ENCODE peak calls at places on chromosome 19, in five cellular contexts. B is GM12891, R is K562, W is H1, I is HepG2. G is an unnamed sample.

GRCh38 chr19:11088508-11089253 is 582 bp upstream of the LDLR start:
- DNase-seq in B (no peak), I (peak), W (no peak), R (peak), G (no peak)

GRCh38 chr19:44202470-44202869 is 9.9 kb upstream of the ZNF227 start:
- DNase-seq in I (no peak), W (no peak), R (no peak), B (no peak), G (no peak)

GRCh38 chr19:50464348-50464747 is 12.0 kb upstream of the EMC10 start:
- DNase-seq in R (no peak), I (no peak), B (no peak), W (no peak), G (no peak)

GRCh38 chr19:35509018-35509652 is 4.3 kb downstream of the DMKN start:
- DNase-seq in B (no peak), R (peak), W (peak), I (peak), G (peak)

GRCh38 chr19:32771596-32771995 is 52.0 kb downstream of the TDRD12 start:
- DNase-seq in W (no peak), R (no peak), I (no peak), B (no peak), G (no peak)

GRCh38 chr19:51016798-51017683 is 2.5 kb downstream of the KLK10 start:
- DNase-seq in I (peak), W (peak), R (peak), B (no peak), G (no peak)

GRCh38 chr19:16074488-16075365 is 1.6 kb upstream of the TPM4 start:
- DNase-seq in R (no peak), W (peak), I (no peak), B (no peak), G (no peak)

GRCh38 chr19:57068921-57069697 is 50.7 kb upstream of the USP29 start:
- DNase-seq in B (no peak), W (peak), R (peak), I (peak), G (no peak)

GRCh38 chr19:50003810-50004419 is 21.3 kb downstream of the VRK3 start:
- DNase-seq in R (peak), B (peak), I (no peak), W (no peak), G (peak)

GRCh38 chr19:10871711-10872550 is 578 bp downstream of the CARM1 start:
- DNase-seq in R (no peak), B (no peak), W (no peak), I (no peak), G (no peak)

GRCh38 chr19:49222011-49222410 is 64.4 kb downstream of the TRPM4 start:
- DNase-seq in B (no peak), R (peak), I (no peak), W (no peak), G (no peak)

GRCh38 chr19:33292595-33293254 is 9.6 kb downstream of the CEBPA start:
- DNase-seq in R (no peak), W (no peak), I (no peak), B (no peak), G (no peak)

GRCh38 chr19:1001538-1002166 is 1.4 kb downstream of the GRIN3B start:
- DNase-seq in R (peak), W (peak), B (peak), I (no peak), G (peak)

GRCh38 chr19:1445185-1445931 is 4.6 kb upstream of the APC2 start:
- DNase-seq in W (peak), B (peak), I (peak), R (peak), G (peak)

GRCh38 chr19:12703056-12703455 is 6.6 kb upstream of the FBXW9 start:
- DNase-seq in W (peak), B (no peak), R (peak), I (peak), G (no peak)
- TF ChIP-seq TAF1 in W (peak), B (no peak), R (no peak), I (no peak), G (no peak)

DNA sequence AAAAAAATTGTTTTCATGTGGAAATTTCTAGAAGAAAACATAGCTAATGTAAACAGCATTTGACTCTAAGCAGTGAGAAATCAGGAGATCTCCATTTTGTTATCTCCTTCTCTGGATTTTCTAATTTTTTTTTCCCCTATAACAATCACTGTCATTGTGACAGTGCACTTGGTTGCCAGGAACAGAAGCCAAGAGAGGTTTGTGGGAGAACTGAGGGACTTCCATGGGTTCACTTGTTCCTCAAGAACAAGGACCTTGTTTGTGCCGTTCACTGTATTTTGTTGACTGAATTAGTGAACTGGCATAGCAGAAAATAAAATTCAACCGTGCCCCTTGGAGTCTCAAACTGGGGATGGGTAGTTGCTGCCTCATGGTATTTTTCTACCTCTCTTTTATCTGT is 17.1 kb downstream of the SHISA7 start:
- DNase-seq in R (no peak), W (no peak), I (no peak), B (no peak), G (no peak)
- TF ChIP-seq POLR2AphosphoS5 in R (no peak), W (no peak), I (no peak), B (no peak), G (no peak)

GRCh38 chr19:3365447-3366103 is 808 bp upstream of the NFIC start:
- DNase-seq in W (no peak), B (no peak), R (peak), I (no peak), G (no peak)
- TF ChIP-seq POLR2A in W (no peak), B (no peak), R (no peak), I (no peak), G (no peak)

GRCh38 chr19:46551175-46551574 is 50.0 kb upstream of the CALM3 start:
- DNase-seq in I (no peak), W (no peak), R (no peak), B (no peak), G (no peak)

GRCh38 chr19:46542428-46543230 is 47.0 kb upstream of the PNMA8B start:
- DNase-seq in I (peak), R (peak), B (peak), W (peak), G (no peak)

GRCh38 chr19:46550684-46551083 is 50.4 kb upstream of the CALM3 start:
- DNase-seq in B (no peak), W (no peak), I (no peak), R (no peak), G (no peak)

DNA sequence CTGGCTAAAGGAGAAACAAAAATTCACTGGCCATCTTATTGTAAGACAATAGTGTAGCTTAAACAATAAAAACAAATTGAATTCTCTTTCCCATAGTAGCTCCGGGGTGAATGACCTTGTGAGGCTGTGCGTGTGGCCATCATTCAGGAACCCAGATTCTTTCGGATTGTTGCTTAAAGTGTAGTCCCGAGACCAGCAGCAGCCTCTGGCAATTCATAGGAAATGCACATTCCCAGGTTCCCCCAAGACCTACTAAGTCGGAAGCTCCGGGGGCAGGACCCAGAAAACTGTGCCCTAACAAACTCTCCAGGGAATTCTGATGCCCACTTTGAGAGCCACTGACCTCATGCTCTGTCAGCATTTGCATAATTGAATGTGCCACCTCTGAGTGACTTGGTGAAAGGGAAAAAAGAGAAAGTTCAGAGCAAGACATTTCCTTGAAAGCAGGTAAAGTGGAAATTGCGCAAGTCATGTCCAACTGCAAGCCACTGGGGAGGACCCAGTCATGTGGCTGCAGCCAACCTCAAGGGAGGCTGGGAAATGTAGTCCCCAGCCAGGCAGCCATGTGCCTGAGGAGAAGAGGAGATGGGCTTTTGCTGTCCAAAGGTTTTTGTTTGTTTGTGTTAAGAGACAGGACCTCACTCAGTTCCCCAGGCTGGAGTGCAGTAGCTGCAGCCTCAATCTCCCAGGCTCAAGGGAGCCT is 50.7 kb upstream of the PNMA8B start:
- DNase-seq in R (peak), B (no peak), W (peak), I (peak), G (no peak)
- TF ChIP-seq TAF1 in R (no peak), B (no peak), W (no peak), I (no peak), G (no peak)

DNA sequence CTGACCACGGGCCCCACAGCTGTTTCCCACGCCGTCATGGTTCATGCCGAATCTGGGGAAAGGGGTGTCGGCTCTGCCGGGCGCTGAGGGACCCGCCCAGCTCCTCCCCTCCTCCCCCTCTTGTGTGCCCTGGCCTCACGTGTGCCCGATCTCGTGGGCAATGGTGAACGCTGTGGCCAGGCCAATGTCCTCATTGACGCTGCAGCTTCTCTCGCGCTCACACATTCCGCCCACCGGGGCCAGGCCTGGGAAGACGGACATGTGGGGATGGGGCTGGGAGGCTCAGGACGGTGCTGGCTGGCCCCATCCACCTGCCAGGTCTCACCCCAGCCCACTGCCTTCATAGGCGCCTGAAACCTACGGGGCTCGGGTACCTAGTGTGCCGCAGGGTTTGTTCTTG is 14.3 kb downstream of the ADAMTS10 start:
- DNase-seq in B (no peak), W (no peak), R (no peak), I (no peak), G (no peak)
- TF ChIP-seq POLR2AphosphoS5 in B (no peak), W (no peak), R (no peak), I (no peak), G (no peak)

G was measured in GM12892.